ENCODE peak calls at places on chromosomes 12 and 14, in ten cellular contexts. One of them, this sample, is unnamed.

GRCh38 chr14:60652674-60653387 is 3.6 kb upstream of the SIX1 start:
- DNase-seq in RCC 7860: no peak
- DNase-seq in stimulated activated CD4-positive, alpha-beta T cell treated with anti-CD3 and anti-CD28 coated beads, Interleukin-2, amount 100 ng/mL, for 48 hours: no peak
- DNase-seq in CD8-positive, alpha-beta T cell: no peak
- DNase-seq in HCT116: no peak
- DNase-seq in SHP77: no peak
- DNase-seq in left lobe of liver: no peak
- DNase-seq in GM03348: no peak
- DNase-seq in pancreas: no peak
- DNase-seq in progenitor cell of endocrine pancreas: no peak
- DNase-seq in this sample: no peak

GRCh38 chr12:85516667-85517325 is 236.8 kb downstream of the ALX1 start:
- DNase-seq in RCC 7860: no peak
- DNase-seq in stimulated activated CD4-positive, alpha-beta T cell treated with anti-CD3 and anti-CD28 coated beads, Interleukin-2, amount 100 ng/mL, for 48 hours: no peak
- DNase-seq in CD8-positive, alpha-beta T cell: no peak
- DNase-seq in HCT116: no peak
- DNase-seq in SHP77: no peak
- DNase-seq in left lobe of liver: no peak
- DNase-seq in GM03348: no peak
- DNase-seq in pancreas: no peak
- DNase-seq in progenitor cell of endocrine pancreas: no peak
- DNase-seq in this sample: no peak

GRCh38 chr12:126994599-126994998 is 1272.4 kb upstream of the TMEM132C start:
- DNase-seq in RCC 7860: no peak
- DNase-seq in stimulated activated CD4-positive, alpha-beta T cell treated with anti-CD3 and anti-CD28 coated beads, Interleukin-2, amount 100 ng/mL, for 48 hours: no peak
- DNase-seq in CD8-positive, alpha-beta T cell: no peak
- DNase-seq in HCT116: no peak
- DNase-seq in SHP77: no peak
- DNase-seq in left lobe of liver: no peak
- DNase-seq in GM03348: no peak
- DNase-seq in pancreas: no peak
- DNase-seq in progenitor cell of endocrine pancreas: no peak
- DNase-seq in this sample: no peak

GRCh38 chr14:52960627-52961026 is 9.8 kb upstream of the FERMT2 start:
- DNase-seq in RCC 7860: no peak
- DNase-seq in stimulated activated CD4-positive, alpha-beta T cell treated with anti-CD3 and anti-CD28 coated beads, Interleukin-2, amount 100 ng/mL, for 48 hours: no peak
- DNase-seq in CD8-positive, alpha-beta T cell: no peak
- DNase-seq in HCT116: no peak
- DNase-seq in SHP77: no peak
- DNase-seq in left lobe of liver: peak; percentile 51
- DNase-seq in GM03348: no peak
- DNase-seq in pancreas: no peak
- DNase-seq in progenitor cell of endocrine pancreas: no peak
- DNase-seq in this sample: peak; percentile 34

GRCh38 chr12:77118696-77119095 is 53.3 kb upstream of the E2F7 start:
- DNase-seq in RCC 7860: peak; percentile 48
- DNase-seq in stimulated activated CD4-positive, alpha-beta T cell treated with anti-CD3 and anti-CD28 coated beads, Interleukin-2, amount 100 ng/mL, for 48 hours: no peak
- DNase-seq in CD8-positive, alpha-beta T cell: no peak
- DNase-seq in HCT116: no peak
- DNase-seq in SHP77: no peak
- DNase-seq in left lobe of liver: no peak
- DNase-seq in GM03348: no peak
- DNase-seq in pancreas: no peak
- DNase-seq in progenitor cell of endocrine pancreas: no peak
- DNase-seq in this sample: no peak

GRCh38 chr14:77862154-77862783 is 62.4 kb downstream of the ADCK1 start:
- DNase-seq in RCC 7860: no peak
- DNase-seq in stimulated activated CD4-positive, alpha-beta T cell treated with anti-CD3 and anti-CD28 coated beads, Interleukin-2, amount 100 ng/mL, for 48 hours: peak; percentile 79
- DNase-seq in CD8-positive, alpha-beta T cell: peak; percentile 79
- DNase-seq in HCT116: peak; percentile 45
- DNase-seq in SHP77: peak; percentile 21
- DNase-seq in left lobe of liver: peak; percentile 71
- DNase-seq in GM03348: peak; percentile 85
- DNase-seq in pancreas: peak; percentile 73
- DNase-seq in progenitor cell of endocrine pancreas: peak; percentile 89
- DNase-seq in this sample: peak; percentile 64

GRCh38 chr14:99946652-99947489 is 118.4 kb upstream of the EVL start:
- DNase-seq in RCC 7860: no peak
- DNase-seq in stimulated activated CD4-positive, alpha-beta T cell treated with anti-CD3 and anti-CD28 coated beads, Interleukin-2, amount 100 ng/mL, for 48 hours: peak; percentile 58
- DNase-seq in CD8-positive, alpha-beta T cell: peak; percentile 69
- DNase-seq in HCT116: no peak
- DNase-seq in SHP77: no peak
- DNase-seq in left lobe of liver: peak; percentile 62
- DNase-seq in GM03348: peak; percentile 79
- DNase-seq in pancreas: peak; percentile 37
- DNase-seq in progenitor cell of endocrine pancreas: peak; percentile 45
- DNase-seq in this sample: no peak

GRCh38 chr14:31261859-31262739 is 54.5 kb upstream of the HECTD1 start:
- DNase-seq in RCC 7860: peak; percentile 34
- DNase-seq in stimulated activated CD4-positive, alpha-beta T cell treated with anti-CD3 and anti-CD28 coated beads, Interleukin-2, amount 100 ng/mL, for 48 hours: no peak
- DNase-seq in CD8-positive, alpha-beta T cell: no peak
- DNase-seq in HCT116: no peak
- DNase-seq in SHP77: peak; percentile 73
- DNase-seq in left lobe of liver: peak; percentile 89
- DNase-seq in GM03348: no peak
- DNase-seq in pancreas: peak; percentile 35
- DNase-seq in progenitor cell of endocrine pancreas: no peak
- DNase-seq in this sample: no peak

GRCh38 chr12:55682087-55682796 is 25.5 kb downstream of the ITGA7 start:
- DNase-seq in RCC 7860: no peak
- DNase-seq in stimulated activated CD4-positive, alpha-beta T cell treated with anti-CD3 and anti-CD28 coated beads, Interleukin-2, amount 100 ng/mL, for 48 hours: no peak
- DNase-seq in CD8-positive, alpha-beta T cell: no peak
- DNase-seq in HCT116: no peak
- DNase-seq in SHP77: no peak
- DNase-seq in left lobe of liver: no peak
- DNase-seq in GM03348: no peak
- DNase-seq in pancreas: no peak
- DNase-seq in progenitor cell of endocrine pancreas: no peak
- DNase-seq in this sample: no peak

GRCh38 chr12:17216156-17216555 is 610.2 kb upstream of the LMO3 start:
- DNase-seq in RCC 7860: no peak
- DNase-seq in stimulated activated CD4-positive, alpha-beta T cell treated with anti-CD3 and anti-CD28 coated beads, Interleukin-2, amount 100 ng/mL, for 48 hours: no peak
- DNase-seq in CD8-positive, alpha-beta T cell: no peak
- DNase-seq in HCT116: no peak
- DNase-seq in SHP77: no peak
- DNase-seq in left lobe of liver: no peak
- DNase-seq in GM03348: no peak
- DNase-seq in pancreas: no peak
- DNase-seq in progenitor cell of endocrine pancreas: no peak
- DNase-seq in this sample: no peak

GRCh38 chr14:105378873-105379685 is 19.3 kb upstream of the TEX22 start:
- DNase-seq in RCC 7860: no peak
- DNase-seq in stimulated activated CD4-positive, alpha-beta T cell treated with anti-CD3 and anti-CD28 coated beads, Interleukin-2, amount 100 ng/mL, for 48 hours: no peak
- DNase-seq in CD8-positive, alpha-beta T cell: no peak
- DNase-seq in HCT116: no peak
- DNase-seq in SHP77: no peak
- DNase-seq in left lobe of liver: no peak
- DNase-seq in GM03348: no peak
- DNase-seq in pancreas: no peak
- DNase-seq in progenitor cell of endocrine pancreas: no peak
- DNase-seq in this sample: no peak

GRCh38 chr12:118302053-118302452 is 70.7 kb downstream of the TAOK3 start:
- DNase-seq in RCC 7860: no peak
- DNase-seq in stimulated activated CD4-positive, alpha-beta T cell treated with anti-CD3 and anti-CD28 coated beads, Interleukin-2, amount 100 ng/mL, for 48 hours: no peak
- DNase-seq in CD8-positive, alpha-beta T cell: no peak
- DNase-seq in HCT116: no peak
- DNase-seq in SHP77: no peak
- DNase-seq in left lobe of liver: no peak
- DNase-seq in GM03348: no peak
- DNase-seq in pancreas: no peak
- DNase-seq in progenitor cell of endocrine pancreas: no peak
- DNase-seq in this sample: no peak

GRCh38 chr14:43795600-43796228 is 711.4 kb downstream of the FSCB start:
- DNase-seq in RCC 7860: no peak
- DNase-seq in stimulated activated CD4-positive, alpha-beta T cell treated with anti-CD3 and anti-CD28 coated beads, Interleukin-2, amount 100 ng/mL, for 48 hours: no peak
- DNase-seq in CD8-positive, alpha-beta T cell: no peak
- DNase-seq in HCT116: no peak
- DNase-seq in SHP77: peak; percentile 29
- DNase-seq in left lobe of liver: no peak
- DNase-seq in GM03348: no peak
- DNase-seq in pancreas: no peak
- DNase-seq in progenitor cell of endocrine pancreas: no peak
- DNase-seq in this sample: no peak

GRCh38 chr12:7189398-7190267 is at the start of gene PEX5:
- DNase-seq in RCC 7860: peak; percentile 73
- DNase-seq in stimulated activated CD4-positive, alpha-beta T cell treated with anti-CD3 and anti-CD28 coated beads, Interleukin-2, amount 100 ng/mL, for 48 hours: peak; percentile 73
- DNase-seq in CD8-positive, alpha-beta T cell: peak; percentile 79
- DNase-seq in HCT116: peak; percentile 90
- DNase-seq in SHP77: peak; percentile 85
- DNase-seq in left lobe of liver: peak; percentile 92
- DNase-seq in GM03348: peak; percentile 93
- DNase-seq in pancreas: peak; percentile 90
- DNase-seq in progenitor cell of endocrine pancreas: peak; percentile 81
- DNase-seq in this sample: peak; percentile 90

GRCh38 chr12:75944097-75944904 is 87.3 kb downstream of the PHLDA1 start:
- DNase-seq in RCC 7860: peak; percentile 94
- DNase-seq in stimulated activated CD4-positive, alpha-beta T cell treated with anti-CD3 and anti-CD28 coated beads, Interleukin-2, amount 100 ng/mL, for 48 hours: peak; percentile 23
- DNase-seq in CD8-positive, alpha-beta T cell: no peak
- DNase-seq in HCT116: peak; percentile 84
- DNase-seq in SHP77: no peak
- DNase-seq in left lobe of liver: no peak
- DNase-seq in GM03348: peak; percentile 72
- DNase-seq in pancreas: no peak
- DNase-seq in progenitor cell of endocrine pancreas: no peak
- DNase-seq in this sample: no peak

GRCh38 chr14:71651228-71651627 is 281.0 kb upstream of the RGS6 start:
- DNase-seq in RCC 7860: no peak
- DNase-seq in stimulated activated CD4-positive, alpha-beta T cell treated with anti-CD3 and anti-CD28 coated beads, Interleukin-2, amount 100 ng/mL, for 48 hours: no peak
- DNase-seq in CD8-positive, alpha-beta T cell: no peak
- DNase-seq in HCT116: no peak
- DNase-seq in SHP77: no peak
- DNase-seq in left lobe of liver: no peak
- DNase-seq in GM03348: peak; percentile 67
- DNase-seq in pancreas: no peak
- DNase-seq in progenitor cell of endocrine pancreas: no peak
- DNase-seq in this sample: peak; percentile 23

GRCh38 chr14:67487937-67488893 is at the start of gene TMEM229B:
- DNase-seq in RCC 7860: no peak
- DNase-seq in stimulated activated CD4-positive, alpha-beta T cell treated with anti-CD3 and anti-CD28 coated beads, Interleukin-2, amount 100 ng/mL, for 48 hours: peak; percentile 56
- DNase-seq in CD8-positive, alpha-beta T cell: peak; percentile 66
- DNase-seq in HCT116: no peak
- DNase-seq in SHP77: no peak
- DNase-seq in left lobe of liver: no peak
- DNase-seq in GM03348: no peak
- DNase-seq in pancreas: no peak
- DNase-seq in progenitor cell of endocrine pancreas: no peak
- DNase-seq in this sample: peak; percentile 41

GRCh38 chr14:56241441-56241840 is 123.2 kb downstream of the PELI2 start:
- DNase-seq in RCC 7860: no peak
- DNase-seq in stimulated activated CD4-positive, alpha-beta T cell treated with anti-CD3 and anti-CD28 coated beads, Interleukin-2, amount 100 ng/mL, for 48 hours: no peak
- DNase-seq in CD8-positive, alpha-beta T cell: no peak
- DNase-seq in HCT116: no peak
- DNase-seq in SHP77: no peak
- DNase-seq in left lobe of liver: no peak
- DNase-seq in GM03348: no peak
- DNase-seq in pancreas: no peak
- DNase-seq in progenitor cell of endocrine pancreas: no peak
- DNase-seq in this sample: no peak

GRCh38 chr14:75981426-75981825 is 369 bp downstream of the TGFB3 start:
- DNase-seq in RCC 7860: no peak
- DNase-seq in stimulated activated CD4-positive, alpha-beta T cell treated with anti-CD3 and anti-CD28 coated beads, Interleukin-2, amount 100 ng/mL, for 48 hours: peak; percentile 18
- DNase-seq in CD8-positive, alpha-beta T cell: peak; percentile 10
- DNase-seq in HCT116: no peak
- DNase-seq in SHP77: peak; percentile 46
- DNase-seq in left lobe of liver: no peak
- DNase-seq in GM03348: peak; percentile 38
- DNase-seq in pancreas: peak; percentile 44
- DNase-seq in progenitor cell of endocrine pancreas: no peak
- DNase-seq in this sample: no peak

GRCh38 chr14:33525626-33526025 is 425.2 kb downstream of the EGLN3 start:
- DNase-seq in RCC 7860: no peak
- DNase-seq in stimulated activated CD4-positive, alpha-beta T cell treated with anti-CD3 and anti-CD28 coated beads, Interleukin-2, amount 100 ng/mL, for 48 hours: no peak
- DNase-seq in CD8-positive, alpha-beta T cell: no peak
- DNase-seq in HCT116: no peak
- DNase-seq in SHP77: no peak
- DNase-seq in left lobe of liver: no peak
- DNase-seq in GM03348: no peak
- DNase-seq in pancreas: no peak
- DNase-seq in progenitor cell of endocrine pancreas: no peak
- DNase-seq in this sample: no peak

GRCh38 chr12:98440165-98440581 is 75.2 kb upstream of the TMPO start:
- DNase-seq in RCC 7860: peak; percentile 7
- DNase-seq in stimulated activated CD4-positive, alpha-beta T cell treated with anti-CD3 and anti-CD28 coated beads, Interleukin-2, amount 100 ng/mL, for 48 hours: no peak
- DNase-seq in CD8-positive, alpha-beta T cell: no peak
- DNase-seq in HCT116: no peak
- DNase-seq in SHP77: no peak
- DNase-seq in left lobe of liver: no peak
- DNase-seq in GM03348: peak; percentile 91
- DNase-seq in pancreas: peak; percentile 80
- DNase-seq in progenitor cell of endocrine pancreas: no peak
- DNase-seq in this sample: peak; percentile 74

GRCh38 chr12:31586703-31587102 is 4.2 kb downstream of the DENND5B start:
- DNase-seq in RCC 7860: no peak
- DNase-seq in stimulated activated CD4-positive, alpha-beta T cell treated with anti-CD3 and anti-CD28 coated beads, Interleukin-2, amount 100 ng/mL, for 48 hours: no peak
- DNase-seq in CD8-positive, alpha-beta T cell: no peak
- DNase-seq in HCT116: no peak
- DNase-seq in SHP77: no peak
- DNase-seq in left lobe of liver: no peak
- DNase-seq in GM03348: no peak
- DNase-seq in pancreas: no peak
- DNase-seq in progenitor cell of endocrine pancreas: no peak
- DNase-seq in this sample: no peak

GRCh38 chr12:94730846-94731245 is 80.5 kb upstream of the TMCC3 start:
- DNase-seq in RCC 7860: no peak
- DNase-seq in stimulated activated CD4-positive, alpha-beta T cell treated with anti-CD3 and anti-CD28 coated beads, Interleukin-2, amount 100 ng/mL, for 48 hours: no peak
- DNase-seq in CD8-positive, alpha-beta T cell: no peak
- DNase-seq in HCT116: no peak
- DNase-seq in SHP77: no peak
- DNase-seq in left lobe of liver: no peak
- DNase-seq in GM03348: no peak
- DNase-seq in pancreas: no peak
- DNase-seq in progenitor cell of endocrine pancreas: no peak
- DNase-seq in this sample: no peak

GRCh38 chr12:5768171-5768879 is 176.7 kb downstream of the ANO2 start:
- DNase-seq in RCC 7860: no peak
- DNase-seq in stimulated activated CD4-positive, alpha-beta T cell treated with anti-CD3 and anti-CD28 coated beads, Interleukin-2, amount 100 ng/mL, for 48 hours: no peak
- DNase-seq in CD8-positive, alpha-beta T cell: no peak
- DNase-seq in HCT116: no peak
- DNase-seq in SHP77: no peak
- DNase-seq in left lobe of liver: no peak
- DNase-seq in GM03348: no peak
- DNase-seq in pancreas: peak; percentile 86
- DNase-seq in progenitor cell of endocrine pancreas: no peak
- DNase-seq in this sample: no peak

GRCh38 chr14:106436310-106436905 is 910.0 kb downstream of the TMEM121 start:
- DNase-seq in RCC 7860: no peak
- DNase-seq in stimulated activated CD4-positive, alpha-beta T cell treated with anti-CD3 and anti-CD28 coated beads, Interleukin-2, amount 100 ng/mL, for 48 hours: peak; percentile 77
- DNase-seq in CD8-positive, alpha-beta T cell: peak; percentile 85
- DNase-seq in HCT116: no peak
- DNase-seq in SHP77: peak; percentile 40
- DNase-seq in left lobe of liver: no peak
- DNase-seq in GM03348: no peak
- DNase-seq in pancreas: peak; percentile 52
- DNase-seq in progenitor cell of endocrine pancreas: no peak
- DNase-seq in this sample: peak; percentile 31

GRCh38 chr14:35553808-35554207 is 19.8 kb downstream of the INSM2 start:
- DNase-seq in RCC 7860: no peak
- DNase-seq in stimulated activated CD4-positive, alpha-beta T cell treated with anti-CD3 and anti-CD28 coated beads, Interleukin-2, amount 100 ng/mL, for 48 hours: no peak
- DNase-seq in CD8-positive, alpha-beta T cell: no peak
- DNase-seq in HCT116: no peak
- DNase-seq in SHP77: no peak
- DNase-seq in left lobe of liver: no peak
- DNase-seq in GM03348: peak; percentile 54
- DNase-seq in pancreas: no peak
- DNase-seq in progenitor cell of endocrine pancreas: no peak
- DNase-seq in this sample: no peak

GRCh38 chr14:76201162-76201561 is 49.4 kb downstream of the GPATCH2L start:
- DNase-seq in RCC 7860: peak; percentile 55
- DNase-seq in stimulated activated CD4-positive, alpha-beta T cell treated with anti-CD3 and anti-CD28 coated beads, Interleukin-2, amount 100 ng/mL, for 48 hours: no peak
- DNase-seq in CD8-positive, alpha-beta T cell: no peak
- DNase-seq in HCT116: no peak
- DNase-seq in SHP77: no peak
- DNase-seq in left lobe of liver: no peak
- DNase-seq in GM03348: peak; percentile 8
- DNase-seq in pancreas: no peak
- DNase-seq in progenitor cell of endocrine pancreas: no peak
- DNase-seq in this sample: no peak

GRCh38 chr12:53791735-53792326 is 40.1 kb upstream of the CISTR start:
- DNase-seq in RCC 7860: no peak
- DNase-seq in stimulated activated CD4-positive, alpha-beta T cell treated with anti-CD3 and anti-CD28 coated beads, Interleukin-2, amount 100 ng/mL, for 48 hours: peak; percentile 36
- DNase-seq in CD8-positive, alpha-beta T cell: peak; percentile 38
- DNase-seq in HCT116: peak; percentile 38
- DNase-seq in SHP77: no peak
- DNase-seq in left lobe of liver: peak; percentile 44
- DNase-seq in GM03348: peak; percentile 42
- DNase-seq in pancreas: peak; percentile 16
- DNase-seq in progenitor cell of endocrine pancreas: no peak
- DNase-seq in this sample: no peak